ENCODE peak calls at places on chromosomes 16 and 17, in nine cellular contexts. P, B, R, D, C, H, N, S and Y are unnamed samples.

GRCh38 chr16:31202402-31203385 is at the start of gene PYCARD:
- DNase-seq in P (peak), B (peak), R (peak), D (peak), C (peak), H (peak), N (peak), S (peak), Y (peak)

GRCh38 chr17:19867094-19867653 is 562 bp downstream of the ULK2 start:
- DNase-seq in P (peak), B (peak), R (peak), D (peak), C (peak), H (peak), N (peak), S (peak), Y (peak)

GRCh38 chr17:19343671-19344151 is 18.8 kb downstream of the B9D1 start:
- DNase-seq in P (no peak), B (peak), R (no peak), D (no peak), C (peak), H (no peak), N (no peak), S (no peak), Y (no peak)

GRCh38 chr17:60602385-60602742 is 2.4 kb downstream of the PPM1D start:
- DNase-seq in P (peak), B (no peak), R (no peak), D (peak), C (no peak), H (no peak), N (no peak), S (peak), Y (no peak)

GRCh38 chr17:13601776-13602551 is at the start of gene HS3ST3A1:
- DNase-seq in P (peak), B (peak), R (peak), D (peak), C (peak), H (peak), N (no peak), S (peak), Y (peak)

GRCh38 chr17:19284005-19284959 is 47.1 kb downstream of the EPN2 start:
- DNase-seq in P (no peak), B (no peak), R (no peak), D (no peak), C (no peak), H (no peak), N (no peak), S (no peak), Y (no peak)

GRCh38 chr16:57023541-57024249 is 34.3 kb downstream of the NLRC5 start:
- DNase-seq in P (no peak), B (no peak), R (no peak), D (no peak), C (no peak), H (no peak), N (no peak), S (no peak), Y (no peak)

GRCh38 chr17:50863221-50863843 is 2.8 kb downstream of the TOB1 start:
- DNase-seq in P (peak), B (no peak), R (no peak), D (peak), C (peak), H (peak), N (no peak), S (peak), Y (peak)

GRCh38 chr16:67393111-67393789 is at the start of gene TPPP3:
- DNase-seq in P (peak), B (peak), R (peak), D (peak), C (peak), H (peak), N (peak), S (peak), Y (peak)

GRCh38 chr17:77852666-77853207 is 105.8 kb upstream of the TNRC6C start:
- DNase-seq in P (no peak), B (peak), R (peak), D (no peak), C (no peak), H (no peak), N (no peak), S (no peak), Y (no peak)

GRCh38 chr17:20975566-20975965 is 67.2 kb downstream of the USP22 start:
- DNase-seq in P (no peak), B (no peak), R (no peak), D (peak), C (no peak), H (peak), N (no peak), S (no peak), Y (peak)

GRCh38 chr16:88315543-88316105 is 67.1 kb upstream of the ZNF469 start:
- DNase-seq in P (peak), B (no peak), R (no peak), D (peak), C (no peak), H (peak), N (no peak), S (no peak), Y (peak)

GRCh38 chr16:49504626-49505025 is 131.0 kb downstream of the C16orf78 start:
- DNase-seq in P (no peak), B (peak), R (no peak), D (no peak), C (no peak), H (no peak), N (no peak), S (no peak), Y (no peak)

GRCh38 chr17:45920083-45920482 is 25.7 kb downstream of the MAPT start:
- DNase-seq in P (no peak), B (no peak), R (no peak), D (no peak), C (no peak), H (no peak), N (no peak), S (no peak), Y (no peak)

GRCh38 chr17:45940826-45941225 is 46.5 kb downstream of the MAPT start:
- DNase-seq in P (no peak), B (no peak), R (no peak), D (no peak), C (no peak), H (no peak), N (no peak), S (no peak), Y (no peak)

GRCh38 chr17:38824899-38825761 is at the start of gene CWC25:
- DNase-seq in P (peak), B (peak), R (peak), D (peak), C (peak), H (peak), N (peak), S (peak), Y (peak)

GRCh38 chr16:86994651-86995171 is 322.5 kb downstream of the C16orf95 start:
- DNase-seq in P (peak), B (no peak), R (no peak), D (peak), C (no peak), H (peak), N (no peak), S (peak), Y (peak)

GRCh38 chr17:29145289-29146058 is 34.7 kb downstream of the MYO18A start:
- DNase-seq in P (peak), B (peak), R (peak), D (peak), C (peak), H (peak), N (no peak), S (peak), Y (peak)

GRCh38 chr17:38896373-38896954 is 26.6 kb downstream of the LASP1 start:
- DNase-seq in P (no peak), B (no peak), R (peak), D (peak), C (no peak), H (no peak), N (no peak), S (peak), Y (no peak)

GRCh38 chr17:49969794-49970389 is 902 bp downstream of the DLX4 start:
- DNase-seq in P (no peak), B (no peak), R (no peak), D (no peak), C (no peak), H (no peak), N (no peak), S (no peak), Y (no peak)

GRCh38 chr16:67917140-67917851 is 14.4 kb downstream of the CTRL start:
- DNase-seq in P (peak), B (no peak), R (peak), D (no peak), C (no peak), H (no peak), N (no peak), S (no peak), Y (no peak)

GRCh38 chr17:41510251-41511065 is 5.0 kb upstream of the KRT13 start:
- DNase-seq in P (no peak), B (no peak), R (no peak), D (no peak), C (no peak), H (no peak), N (no peak), S (no peak), Y (no peak)

GRCh38 chr17:11948791-11949190 is 48.5 kb downstream of the ZNF18 start:
- DNase-seq in P (peak), B (no peak), R (no peak), D (peak), C (no peak), H (peak), N (no peak), S (no peak), Y (peak)

GRCh38 chr17:2800367-2800766 is 4.1 kb downstream of the RAP1GAP2 start:
- DNase-seq in P (no peak), B (no peak), R (no peak), D (no peak), C (no peak), H (no peak), N (no peak), S (no peak), Y (no peak)

DNA sequence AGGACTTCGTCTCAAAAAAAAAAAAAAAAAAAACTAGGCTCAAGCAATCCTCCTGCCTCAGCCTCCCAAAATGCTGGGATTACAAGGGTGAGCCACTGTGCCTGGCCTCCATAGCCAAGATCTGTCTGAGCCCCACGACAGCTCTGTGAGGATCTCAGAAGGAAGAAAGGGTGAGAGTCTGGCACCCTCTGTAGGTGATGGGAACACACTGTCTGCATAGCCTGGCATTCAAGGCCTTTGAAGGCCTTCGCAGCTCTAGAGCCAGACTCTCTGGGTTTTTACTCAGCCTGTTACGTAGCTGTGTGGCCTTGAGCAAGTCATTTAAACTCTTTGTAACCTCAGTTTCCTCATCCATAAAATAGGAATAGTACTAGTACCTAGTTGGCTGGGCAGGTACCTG is 6.3 kb upstream of the XPO6 start:
- DNase-seq in P (peak), B (no peak), R (no peak), D (peak), C (peak), H (peak), N (no peak), S (peak), Y (peak)
- TF ChIP-seq CTCF in P (peak), B (peak), R (no peak), D (peak), C (no peak), H (peak), N (no peak), S (peak), Y (peak)

GRCh38 chr17:30212750-30213149 is 22.7 kb downstream of the SLC6A4 start:
- DNase-seq in P (no peak), B (no peak), R (no peak), D (no peak), C (no peak), H (no peak), N (no peak), S (no peak), Y (no peak)
- TF ChIP-seq CTCF in P (no peak), B (no peak), R (no peak), D (no peak), C (no peak), H (no peak), N (no peak), S (no peak), Y (no peak)

GRCh38 chr17:73647331-73647730 is 3.1 kb upstream of the SDK2 start:
- DNase-seq in P (no peak), B (peak), R (no peak), D (no peak), C (no peak), H (no peak), N (no peak), S (no peak), Y (no peak)

GRCh38 chr17:73646409-73647305 is 2.4 kb upstream of the SDK2 start:
- DNase-seq in P (peak), B (peak), R (no peak), D (peak), C (peak), H (no peak), N (no peak), S (peak), Y (no peak)

GRCh38 chr17:73648974-73649373 is 4.7 kb upstream of the SDK2 start:
- DNase-seq in P (no peak), B (no peak), R (no peak), D (no peak), C (no peak), H (no peak), N (no peak), S (no peak), Y (no peak)

GRCh38 chr17:73648543-73648820 is 4.2 kb upstream of the SDK2 start:
- DNase-seq in P (no peak), B (peak), R (no peak), D (no peak), C (no peak), H (no peak), N (no peak), S (no peak), Y (no peak)

DNA sequence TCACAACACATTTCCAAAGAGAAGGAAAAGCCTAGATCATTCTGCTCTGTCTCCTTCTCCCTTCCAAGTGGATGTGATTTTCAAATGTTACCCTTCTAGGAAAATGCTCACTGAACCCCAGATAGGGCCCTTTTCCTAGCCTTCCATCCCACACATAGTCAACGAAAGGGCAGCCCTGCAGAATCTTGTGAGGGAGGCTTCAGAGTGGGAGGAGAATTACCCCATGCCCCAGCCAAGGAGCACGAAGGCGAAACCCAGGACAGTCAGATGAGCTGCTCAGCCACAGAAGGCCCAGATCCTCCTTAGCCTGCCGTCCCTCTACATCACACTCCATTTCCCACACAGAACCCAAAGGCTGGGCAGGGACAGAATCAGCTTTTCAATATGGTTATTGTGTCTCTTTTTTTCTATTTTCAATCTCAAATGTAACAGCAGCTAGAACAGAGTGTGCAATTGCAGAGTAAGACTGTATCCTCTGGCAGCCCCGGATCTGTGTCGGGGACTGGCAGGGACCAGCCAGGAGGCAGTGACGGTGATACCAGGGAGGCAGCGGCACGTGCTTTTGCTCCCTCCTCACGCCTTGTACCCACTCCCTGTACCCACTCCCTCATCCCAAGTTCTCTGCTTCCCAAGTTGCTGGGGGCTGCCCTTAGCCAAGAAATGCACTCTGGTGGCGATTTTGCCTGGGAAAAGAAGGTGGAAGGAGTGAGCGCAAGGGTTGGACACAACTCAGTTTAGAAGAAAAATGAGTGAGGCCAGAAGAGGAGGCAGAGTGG is 3.7 kb upstream of the SDK2 start:
- DNase-seq in P (no peak), B (peak), R (no peak), D (no peak), C (no peak), H (no peak), N (no peak), S (no peak), Y (no peak)
- TF ChIP-seq CTCF in P (no peak), B (no peak), R (no peak), D (no peak), C (no peak), H (no peak), N (no peak), S (no peak), Y (no peak)

GRCh38 chr16:53249331-53249730 is 184.9 kb upstream of the RBL2 start:
- DNase-seq in P (no peak), B (no peak), R (no peak), D (no peak), C (no peak), H (no peak), N (no peak), S (no peak), Y (no peak)
- TF ChIP-seq CTCF in P (no peak), B (no peak), R (no peak), D (no peak), C (no peak), H (no peak), N (no peak), S (no peak), Y (no peak)

GRCh38 chr16:8199390-8199789 is 390.9 kb downstream of the TMEM114 start:
- DNase-seq in P (no peak), B (no peak), R (no peak), D (no peak), C (no peak), H (no peak), N (no peak), S (no peak), Y (no peak)

DNA sequence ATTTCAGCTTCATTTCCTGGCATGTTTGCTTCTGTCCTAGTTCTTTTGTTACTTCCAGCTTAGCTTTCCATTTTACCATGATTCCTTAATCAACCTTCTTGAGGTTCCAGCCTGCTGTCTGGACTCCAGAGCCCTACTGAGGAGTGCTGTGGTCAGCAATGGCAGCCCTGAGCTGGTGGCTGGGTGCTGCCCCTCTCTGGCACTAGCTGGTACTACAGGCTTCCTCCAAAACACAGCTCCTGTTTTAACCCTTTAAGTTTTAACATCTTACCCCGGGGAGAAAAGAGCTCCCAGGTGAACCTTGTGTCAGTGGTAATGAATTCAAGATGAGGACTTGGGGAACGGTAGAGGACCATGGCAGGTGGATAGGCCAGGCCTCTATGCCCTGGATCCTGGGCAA is 395.5 kb downstream of the TMEM114 start:
- DNase-seq in P (no peak), B (no peak), R (no peak), D (no peak), C (peak), H (no peak), N (no peak), S (peak), Y (no peak)
- TF ChIP-seq CTCF in P (no peak), B (no peak), R (no peak), D (no peak), C (no peak), H (no peak), N (no peak), S (peak), Y (no peak)

GRCh38 chr17:44095647-44096496 is 25.3 kb downstream of the G6PC3 start:
- DNase-seq in P (peak), B (peak), R (peak), D (peak), C (peak), H (peak), N (no peak), S (peak), Y (peak)
- TF ChIP-seq CTCF in P (peak), B (no peak), R (no peak), D (peak), C (no peak), H (peak), N (no peak), S (no peak), Y (peak)